ENCODE peak calls at places on chromosomes 12 and 14, in five cellular contexts. U, T, A, O and V are unnamed samples.

GRCh38 chr14:73744874-73745529 is 30.8 kb upstream of the PNMA1 start:
- DNase-seq in U (no peak), T (no peak), A (peak), O (no peak), V (no peak)

GRCh38 chr12:51450333-51450732 is 25.7 kb downstream of the SLC4A8 start:
- DNase-seq in U (no peak), T (no peak), A (no peak), O (no peak), V (no peak)

GRCh38 chr14:96039633-96040311 is 610 bp downstream of the C14orf132 start:
- DNase-seq in U (peak), T (no peak), A (no peak), O (peak), V (no peak)

GRCh38 chr14:81849714-81850113 is 316.1 kb upstream of the SEL1L start:
- DNase-seq in U (no peak), T (no peak), A (no peak), O (no peak), V (no peak)

GRCh38 chr12:113120670-113121370 is 14.7 kb downstream of the RASAL1 start:
- DNase-seq in U (peak), T (no peak), A (peak), O (no peak), V (no peak)

GRCh38 chr14:100533647-100534485 is 53.4 kb downstream of the BEGAIN start:
- DNase-seq in U (no peak), T (no peak), A (no peak), O (no peak), V (no peak)

GRCh38 chr14:92501891-92502351 is 11.7 kb upstream of the RIN3 start:
- DNase-seq in U (no peak), T (no peak), A (no peak), O (peak), V (peak)

GRCh38 chr12:14995583-14996425 is 23.0 kb downstream of the PDE6H start:
- DNase-seq in U (peak), T (peak), A (peak), O (no peak), V (peak)

GRCh38 chr14:69263771-69264170 is 3.8 kb downstream of the GALNT16 start:
- DNase-seq in U (no peak), T (no peak), A (no peak), O (no peak), V (no peak)

GRCh38 chr12:89345830-89346740 is 6.2 kb downstream of the DUSP6 start:
- DNase-seq in U (no peak), T (peak), A (peak), O (no peak), V (no peak)

GRCh38 chr14:61891251-61891650 is 129.0 kb downstream of the SNAPC1 start:
- DNase-seq in U (no peak), T (no peak), A (peak), O (no peak), V (no peak)

GRCh38 chr12:98402081-98402480 is 113.3 kb upstream of the TMPO start:
- DNase-seq in U (peak), T (no peak), A (peak), O (no peak), V (no peak)

GRCh38 chr12:24724765-24725307 is 224.1 kb downstream of the BCAT1 start:
- DNase-seq in U (no peak), T (no peak), A (no peak), O (no peak), V (no peak)

GRCh38 chr14:99241314-99242035 is 30.5 kb downstream of the BCL11B start:
- DNase-seq in U (no peak), T (no peak), A (no peak), O (no peak), V (no peak)

GRCh38 chr12:57983150-57983857 is 41.9 kb downstream of the ATP23 start:
- DNase-seq in U (peak), T (peak), A (peak), O (no peak), V (peak)

GRCh38 chr14:50106178-50106577 is 10.2 kb downstream of the VCPKMT start:
- DNase-seq in U (no peak), T (no peak), A (no peak), O (no peak), V (no peak)

GRCh38 chr12:120984351-120984898 is 6.1 kb downstream of the HNF1A start:
- DNase-seq in U (peak), T (no peak), A (no peak), O (no peak), V (no peak)

GRCh38 chr12:31562594-31563328 is 28.2 kb downstream of the DENND5B start:
- DNase-seq in U (no peak), T (no peak), A (no peak), O (no peak), V (no peak)

GRCh38 chr14:62939970-62940369 is 105.3 kb downstream of the KCNH5 start:
- DNase-seq in U (no peak), T (no peak), A (no peak), O (no peak), V (no peak)

GRCh38 chr12:1839464-1839863 is 19.1 kb downstream of the LRTM2 start:
- DNase-seq in U (no peak), T (no peak), A (no peak), O (no peak), V (no peak)

GRCh38 chr12:132230381-132230780 is 86.1 kb downstream of the NOC4L start:
- DNase-seq in U (no peak), T (no peak), A (no peak), O (no peak), V (no peak)